ENCODE peak calls at places on chromosomes 13 and 19, in four cellular contexts. B is NCI-H748 treated with DMSO at 0.1 percent for 48 hours; T is fibroblast of the aortic adventitia; Y is stimulated activated CD8-positive, alpha-beta memory T cell treated with anti-CD3 and anti-CD28 coated beads, Interleukin-7, amount 100 ng/mL, for 1 hour. M is an unnamed sample.
A peak's percentile ranks its signal among the peaks of the same experiment; 100 is the strongest.

GRCh38 chr13:22944378-22944777 is 236.4 kb upstream of the SGCG start:
- DNase-seq in Y (no peak), B (no peak), T (no peak), M (no peak)

GRCh38 chr13:79776538-79776937 is 295.6 kb downstream of the NDFIP2 start:
- DNase-seq in B (peak; percentile 15), Y (no peak), T (peak; percentile 65), M (no peak)

GRCh38 chr19:12884926-12885748 is 1.9 kb downstream of the KLF1 start:
- DNase-seq in B (peak; percentile 66), Y (peak; percentile 45), T (peak; percentile 22), M (peak; percentile 71)

GRCh38 chr19:55258476-55258827 is 365 bp downstream of the PPP6R1 start:
- DNase-seq in B (no peak), T (no peak), Y (no peak), M (no peak)

GRCh38 chr13:99760456-99760855 is 211.1 kb downstream of the ZIC5 start:
- DNase-seq in Y (no peak), T (no peak), B (no peak), M (no peak)

GRCh38 chr13:86298741-86299140 is 499.5 kb upstream of the SLITRK6 start:
- DNase-seq in B (no peak), Y (no peak), T (no peak), M (no peak)

GRCh38 chr19:29971648-29972047 is 29.6 kb downstream of the URI1 start:
- DNase-seq in Y (no peak), T (no peak), B (no peak), M (no peak)

GRCh38 chr19:15248648-15249559 is 16.7 kb upstream of the EPHX3 start:
- DNase-seq in B (no peak), T (peak; percentile 91), Y (no peak), M (peak; percentile 87)

GRCh38 chr19:1986357-1987162 is 29.0 kb downstream of the BTBD2 start:
- DNase-seq in Y (no peak), B (no peak), T (no peak), M (no peak)

GRCh38 chr13:91349992-91350911 is 2.8 kb downstream of the MIR17HG start:
- DNase-seq in B (no peak), T (no peak), Y (no peak), M (no peak)

M was measured in dermis blood vessel endothelial cell.